ENCODE peak calls at places on chromosomes 4 and X, in eight cellular contexts. L, H, O, P, V, W, D and R are unnamed samples.

GRCh38 chr4:147370473-147370872 is 110.4 kb upstream of the EDNRA start:
- DNase-seq in L (no peak), H (no peak), O (peak), P (no peak), V (no peak), W (no peak), D (no peak), R (no peak)

GRCh38 chrX:14865201-14865600 is 7.7 kb downstream of the FANCB start:
- DNase-seq in L (no peak), H (no peak), O (peak), P (no peak), V (no peak), W (no peak), D (no peak), R (no peak)

GRCh38 chr4:126715067-126715466 is 917.7 kb upstream of the INTU start:
- DNase-seq in L (no peak), H (no peak), O (no peak), P (no peak), V (no peak), W (no peak), D (no peak), R (no peak)

GRCh38 chrX:114675365-114675764 is 91.5 kb downstream of the HTR2C start:
- DNase-seq in L (no peak), H (no peak), O (peak), P (no peak), V (no peak), W (no peak), D (no peak), R (no peak)

GRCh38 chr4:1490906-1491629 is 84.8 kb upstream of the NKX1-1 start:
- DNase-seq in L (no peak), H (no peak), O (no peak), P (peak), V (no peak), W (no peak), D (no peak), R (no peak)

GRCh38 chr4:142713282-142714030 is 132.6 kb downstream of the INPP4B start:
- DNase-seq in L (no peak), H (no peak), O (no peak), P (no peak), V (no peak), W (no peak), D (no peak), R (no peak)

GRCh38 chr4:139892973-139893736 is 227.5 kb downstream of the MGST2 start:
- DNase-seq in L (no peak), H (no peak), O (peak), P (no peak), V (no peak), W (no peak), D (no peak), R (peak)

GRCh38 chr4:64248151-64248550 is 161.1 kb downstream of the TECRL start:
- DNase-seq in L (no peak), H (no peak), O (no peak), P (no peak), V (no peak), W (no peak), D (no peak), R (no peak)

DNA sequence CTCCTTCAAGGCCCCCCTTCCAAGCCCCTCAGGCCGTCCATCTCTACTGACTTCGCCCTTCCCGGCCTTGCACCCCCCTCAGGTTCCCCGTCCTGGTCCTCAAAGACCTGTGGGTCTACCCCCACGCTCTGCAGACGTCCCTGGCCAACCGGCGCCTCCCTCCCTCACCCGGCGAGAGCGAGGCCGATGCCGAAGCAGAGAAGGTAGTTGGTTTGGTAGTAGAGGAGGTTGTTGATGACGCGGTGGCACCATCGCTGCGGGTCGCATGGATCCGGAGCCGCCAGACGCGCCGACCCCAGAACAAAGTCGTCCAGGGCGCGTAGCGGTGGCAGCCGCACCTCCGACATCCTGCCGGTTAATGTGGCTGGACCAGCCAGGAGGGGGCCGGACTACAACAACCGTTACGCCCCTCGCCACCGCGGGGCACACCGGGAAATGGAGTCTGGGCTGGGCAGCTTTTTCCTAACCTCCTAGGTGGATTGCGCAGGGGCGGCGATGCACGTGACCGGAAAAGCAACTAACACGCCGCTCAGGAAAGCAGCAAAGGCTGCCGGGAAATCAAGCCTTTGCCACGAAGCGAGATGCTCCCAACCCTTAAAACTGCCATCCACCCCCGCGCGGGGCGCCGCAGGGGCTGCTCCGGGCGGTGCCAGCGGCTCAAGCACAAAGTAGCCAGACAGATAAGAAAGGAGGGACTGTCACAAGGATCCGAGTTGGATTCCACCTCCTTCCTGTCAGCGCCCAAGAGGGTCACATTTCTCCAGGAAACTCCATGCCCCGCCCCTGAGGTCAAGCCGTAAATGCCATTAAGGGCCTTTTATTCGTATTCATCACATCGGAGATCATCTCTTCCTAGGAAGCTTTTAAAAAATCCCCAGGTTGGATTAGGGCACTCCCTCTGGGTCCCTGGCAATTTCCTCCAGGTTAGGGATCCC is at the start of gene PRAF2:
- DNase-seq in L (peak), H (peak), O (peak), P (peak), V (peak), W (peak), D (peak), R (peak)
- H3K4me3 ChIP-seq in L (peak), H (peak), O (peak), P (peak), V (no peak), W (peak), D (peak), R (peak)

DNA sequence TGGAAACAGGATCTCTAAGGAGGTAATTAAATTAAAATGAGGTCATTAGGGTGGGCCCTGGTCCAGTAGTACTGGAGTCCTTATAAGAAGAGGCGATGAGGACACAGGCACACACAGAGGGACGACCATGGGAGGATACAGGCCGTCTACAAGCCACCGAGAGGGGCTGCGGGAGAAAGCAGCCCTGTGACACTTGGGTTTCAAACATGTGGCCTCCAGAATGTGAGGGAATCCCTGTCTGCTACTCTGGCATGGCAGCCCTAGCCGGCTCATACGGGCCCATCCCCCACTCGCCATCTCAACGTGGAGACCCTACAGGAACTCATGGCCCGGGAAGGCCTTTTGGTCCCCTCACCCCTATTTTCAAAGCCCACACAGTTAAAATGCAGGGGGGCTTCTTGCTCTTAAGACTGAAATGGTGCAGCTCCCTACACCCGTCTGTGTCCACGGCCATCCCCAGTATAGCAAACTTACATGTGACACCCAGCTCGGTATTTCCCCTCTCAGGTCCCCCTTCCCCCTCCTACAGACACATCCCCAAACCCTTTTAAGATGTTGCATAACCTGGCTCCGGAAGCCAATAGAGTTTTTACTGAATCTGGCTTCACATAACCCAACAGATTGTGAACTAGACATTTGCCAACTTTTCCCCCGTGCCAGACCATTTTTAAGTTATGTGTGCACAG is 124.1 kb upstream of the TBL1X start:
- DNase-seq in L (peak), H (peak), O (peak), P (no peak), V (peak), W (peak), D (no peak), R (no peak)
- H3K4me3 ChIP-seq in L (peak), H (peak), O (peak), P (no peak), V (no peak), W (no peak), D (no peak), R (no peak)

DNA sequence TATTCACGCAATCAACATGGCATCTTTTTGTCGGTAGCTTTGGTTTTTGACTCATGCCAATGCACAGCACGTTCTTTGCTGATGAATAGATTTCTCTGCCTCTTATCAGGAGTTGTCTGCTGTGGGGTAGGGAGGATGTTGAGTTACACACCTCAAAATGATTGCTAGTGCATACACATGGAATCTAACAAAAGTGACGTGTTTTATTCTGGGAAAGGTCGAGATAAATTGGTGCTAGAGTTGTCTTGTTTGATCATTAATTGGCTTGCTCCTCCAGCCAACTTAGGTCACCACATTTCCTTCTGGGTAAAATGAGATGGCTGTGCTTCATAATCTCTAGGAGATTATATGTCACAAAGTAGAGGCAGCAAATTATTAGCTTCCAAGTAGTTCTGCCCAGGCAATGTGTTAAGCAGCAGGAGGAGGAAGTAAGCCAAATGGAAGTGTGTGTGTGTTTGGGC is 3.9 kb downstream of the RAB9A start:
- DNase-seq in L (no peak), H (no peak), O (no peak), P (no peak), V (no peak), W (no peak), D (no peak), R (no peak)
- H3K4me3 ChIP-seq in L (no peak), H (no peak), O (no peak), P (no peak), V (no peak), W (no peak), D (no peak), R (no peak)

GRCh38 chr4:52862605-52863236 is 604 bp downstream of the RASL11B start:
- DNase-seq in L (peak), H (no peak), O (no peak), P (no peak), V (no peak), W (no peak), D (no peak), R (no peak)
- H3K4me3 ChIP-seq in L (peak), H (no peak), O (peak), P (peak), V (peak), W (peak), D (peak), R (peak)

GRCh38 chr4:55820260-55820659 is 670 bp downstream of the EXOC1L start:
- DNase-seq in L (no peak), H (no peak), O (no peak), P (no peak), V (no peak), W (no peak), D (no peak), R (no peak)
- H3K4me3 ChIP-seq in L (no peak), H (no peak), O (no peak), P (no peak), V (no peak), W (no peak), D (no peak), R (no peak)

GRCh38 chrX:56763556-56764152 is 34.6 kb downstream of the NBDY start:
- DNase-seq in L (peak), H (peak), O (no peak), P (peak), V (peak), W (no peak), D (no peak), R (no peak)
- H3K4me3 ChIP-seq in L (no peak), H (peak), O (no peak), P (no peak), V (no peak), W (no peak), D (no peak), R (no peak)

DNA sequence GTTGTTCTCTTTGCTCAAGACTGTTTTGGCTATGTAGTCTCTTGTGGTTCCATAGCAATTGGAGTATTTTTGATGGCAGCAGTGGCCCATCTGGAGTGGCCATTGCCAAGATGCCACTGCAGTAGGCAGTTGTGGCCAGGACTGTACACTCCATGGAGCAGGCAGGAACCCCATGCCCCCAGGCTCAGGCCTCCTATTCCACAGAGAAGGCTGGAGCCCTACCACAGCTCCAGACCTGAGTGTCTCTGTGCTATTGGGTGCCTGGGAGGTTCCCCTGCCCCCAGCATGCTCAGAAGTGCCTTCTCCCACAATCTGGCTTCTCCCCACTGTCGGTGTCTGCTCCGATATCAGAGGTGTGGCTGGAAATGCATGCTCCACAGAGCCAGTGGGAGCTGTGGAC is 46.9 kb upstream of the UBE2NL start:
- DNase-seq in L (no peak), H (no peak), O (no peak), P (no peak), V (no peak), W (no peak), D (no peak), R (no peak)
- H3K4me3 ChIP-seq in L (no peak), H (no peak), O (no peak), P (no peak), V (no peak), W (no peak), D (no peak), R (no peak)

DNA sequence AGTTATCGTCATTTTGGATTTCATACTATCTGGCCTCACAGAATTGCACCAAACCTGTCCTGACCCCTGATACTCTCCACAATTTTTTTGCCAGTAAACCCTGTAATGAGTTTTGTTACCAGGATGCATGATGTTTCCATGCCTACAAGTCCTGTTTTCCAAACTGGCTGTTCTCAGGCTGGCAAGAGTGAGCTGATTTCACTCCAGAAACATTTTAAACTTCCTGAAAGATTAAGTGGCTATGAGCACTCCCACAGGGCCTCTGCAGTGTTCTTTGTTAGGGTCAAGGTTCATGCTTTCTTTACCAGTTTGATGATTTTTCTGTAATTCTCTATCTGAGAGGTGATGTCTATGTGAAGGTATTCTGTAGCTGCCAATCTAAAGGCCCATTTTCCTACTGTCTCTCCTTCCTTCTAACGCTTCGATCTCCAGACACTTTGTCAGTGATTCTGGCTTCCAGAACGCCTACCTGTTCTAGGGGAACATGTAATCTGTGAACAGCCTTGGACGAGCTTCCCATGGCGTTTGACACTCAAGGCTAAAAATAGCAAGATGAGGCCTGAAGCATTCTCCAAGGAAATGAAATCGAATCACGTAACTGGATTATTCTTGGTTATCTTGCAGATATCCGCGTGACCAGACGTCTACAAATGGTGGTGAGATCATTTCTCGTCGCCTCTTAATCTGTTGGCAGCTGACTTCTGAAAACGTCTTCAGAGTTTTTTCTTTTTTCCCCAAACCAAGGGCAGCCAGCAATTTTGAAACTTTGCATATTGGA is 31.9 kb upstream of the PDLIM3 start:
- DNase-seq in L (no peak), H (no peak), O (peak), P (no peak), V (peak), W (peak), D (no peak), R (peak)
- H3K4me3 ChIP-seq in L (no peak), H (no peak), O (no peak), P (no peak), V (no peak), W (no peak), D (no peak), R (no peak)

GRCh38 chrX:39613997-39614679 is 483.6 kb downstream of the BCOR start:
- DNase-seq in L (no peak), H (no peak), O (no peak), P (no peak), V (no peak), W (peak), D (no peak), R (no peak)

GRCh38 chrX:39611468-39611867 is 486.3 kb downstream of the BCOR start:
- DNase-seq in L (no peak), H (no peak), O (no peak), P (no peak), V (no peak), W (no peak), D (no peak), R (no peak)

GRCh38 chrX:39616098-39616729 is 481.5 kb downstream of the BCOR start:
- DNase-seq in L (no peak), H (peak), O (no peak), P (no peak), V (no peak), W (no peak), D (no peak), R (no peak)

GRCh38 chrX:39613508-39613921 is 484.2 kb downstream of the BCOR start:
- DNase-seq in L (peak), H (no peak), O (peak), P (peak), V (peak), W (peak), D (peak), R (no peak)

DNA sequence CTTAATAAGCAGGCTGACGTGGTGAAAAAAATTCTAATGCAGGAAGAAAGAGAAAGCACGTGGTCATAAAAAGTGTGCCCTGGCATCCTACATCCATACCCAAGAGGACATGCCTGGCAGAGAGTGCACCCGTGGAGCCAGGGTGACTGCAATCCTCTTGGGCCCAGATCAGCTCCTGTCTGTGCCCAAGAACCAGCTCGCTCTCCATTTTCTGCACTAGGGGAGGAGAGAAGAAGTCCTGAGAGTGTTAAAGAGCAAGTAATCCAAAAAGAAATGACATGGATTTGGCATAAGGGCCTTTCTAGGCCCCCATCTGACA is 483.1 kb downstream of the BCOR start:
- DNase-seq in L (no peak), H (no peak), O (no peak), P (no peak), V (no peak), W (no peak), D (no peak), R (no peak)
- H3K4me3 ChIP-seq in L (peak), H (no peak), O (no peak), P (no peak), V (no peak), W (no peak), D (no peak), R (no peak)